ENCODE peak calls at places on chromosomes 4 and X, in four cellular contexts. U is ovary, Q is cardiac muscle cell, W is astrocyte. X is an unnamed sample.

GRCh38 chrX:71846429-71846828 is 64.2 kb upstream of the NHSL2 start:
- DNase-seq in U (no peak), Q (peak), W (peak), X (no peak)

GRCh38 chrX:10395179-10395578 is 225.2 kb downstream of the MID1 start:
- DNase-seq in U (no peak), Q (no peak), W (no peak), X (no peak)

GRCh38 chr4:115219315-115219840 is 106.0 kb upstream of the NDST4 start:
- DNase-seq in U (no peak), Q (no peak), W (no peak), X (no peak)

GRCh38 chr4:1490011-1490905 is 84.0 kb upstream of the NKX1-1 start:
- DNase-seq in U (no peak), Q (no peak), W (no peak), X (no peak)

GRCh38 chr4:183691006-183691405 is 31.9 kb downstream of the TRAPPC11 start:
- DNase-seq in U (no peak), Q (no peak), W (no peak), X (no peak)

GRCh38 chr4:85228264-85228663 is 246.7 kb upstream of the ARHGAP24 start:
- DNase-seq in U (no peak), Q (no peak), W (no peak), X (no peak)

GRCh38 chr4:176920694-176921093 is 128.0 kb upstream of the VEGFC start:
- DNase-seq in U (no peak), Q (peak), W (peak), X (no peak)

GRCh38 chrX:124573458-124573857 is 227.1 kb downstream of the SH2D1A start:
- DNase-seq in U (no peak), Q (peak), W (no peak), X (no peak)

GRCh38 chr4:1371831-1372165 is 24.8 kb downstream of the UVSSA start:
- DNase-seq in U (no peak), Q (no peak), W (no peak), X (no peak)

GRCh38 chrX:97907791-97908190 is 1024.1 kb downstream of the RPA4 start:
- DNase-seq in U (no peak), Q (no peak), W (no peak), X (no peak)

GRCh38 chr4:155629183-155629825 is 37.3 kb upstream of the GUCY1A1 start:
- DNase-seq in U (no peak), Q (peak), W (peak), X (no peak)

GRCh38 chr4:186563761-186564160 is 8.4 kb upstream of the MTNR1A start:
- DNase-seq in U (no peak), Q (no peak), W (no peak), X (no peak)

GRCh38 chr4:78370625-78371372 is 180.8 kb upstream of the ANXA3 start:
- DNase-seq in U (no peak), Q (peak), W (no peak), X (no peak)

GRCh38 chr4:159508917-159509500 is 406.1 kb downstream of the RAPGEF2 start:
- DNase-seq in U (no peak), Q (peak), W (peak), X (no peak)

GRCh38 chrX:44032479-44032878 is 59.3 kb upstream of the NDP start:
- DNase-seq in U (no peak), Q (no peak), W (no peak), X (no peak)

GRCh38 chr4:150244600-150244999 is 166.4 kb downstream of the DCLK2 start:
- DNase-seq in U (no peak), Q (peak), W (peak), X (no peak)

GRCh38 chrX:134501942-134502341 is 42.0 kb downstream of the HPRT1 start:
- DNase-seq in U (no peak), Q (no peak), W (no peak), X (no peak)

GRCh38 chrX:87525771-87526229 is 8.2 kb downstream of the KLHL4 start:
- DNase-seq in U (no peak), Q (peak), W (peak), X (no peak)

GRCh38 chr4:144531841-144532240 is 114.1 kb upstream of the HHIP start:
- DNase-seq in U (no peak), Q (no peak), W (no peak), X (no peak)

GRCh38 chrX:76427560-76428242 is at the start of gene MAGEE1:
- DNase-seq in U (peak), Q (peak), W (peak), X (peak)

GRCh38 chrX:108081110-108081509 is 10.2 kb downstream of the PSMD10 start:
- DNase-seq in U (no peak), Q (no peak), W (no peak), X (no peak)

GRCh38 chr4:125085-125820 is 952 bp downstream of the ZNF718 start:
- DNase-seq in U (no peak), Q (peak), W (peak), X (peak)

GRCh38 chr4:151730003-151730559 is 30.7 kb downstream of the GATB start:
- DNase-seq in U (no peak), Q (no peak), W (peak), X (no peak)

GRCh38 chr4:119750771-119751170 is 122.2 kb upstream of the PDE5A start:
- DNase-seq in U (no peak), Q (no peak), W (peak), X (no peak)

GRCh38 chrX:108464604-108465003 is 25.0 kb downstream of the COL4A5 start:
- DNase-seq in U (no peak), Q (no peak), W (peak), X (peak)

GRCh38 chr4:183905593-183906485 is 732 bp downstream of the STOX2 start:
- DNase-seq in U (peak), Q (peak), W (peak), X (peak)

GRCh38 chr4:176226736-176227135 is 31.4 kb upstream of the SPATA4 start:
- DNase-seq in U (no peak), Q (no peak), W (peak), X (no peak)

GRCh38 chr4:87007345-87008181 is 72.8 kb downstream of the AFF1 start:
- DNase-seq in U (peak), Q (peak), W (peak), X (peak)

GRCh38 chr4:36348403-36348938 is 67.1 kb downstream of the DTHD1 start:
- DNase-seq in U (no peak), Q (no peak), W (no peak), X (no peak)

GRCh38 chr4:8675383-8675782 is 82.8 kb downstream of the CPZ start:
- DNase-seq in U (no peak), Q (peak), W (no peak), X (peak)

GRCh38 chrX:115030635-115031034 is 13.2 kb upstream of the IL13RA2 start:
- DNase-seq in U (no peak), Q (no peak), W (no peak), X (peak)

GRCh38 chrX:75746891-75747639 is 38.0 kb downstream of the MAGEE2 start:
- DNase-seq in U (peak), Q (peak), W (no peak), X (peak)

GRCh38 chr4:76744253-76744921 is 153.6 kb downstream of the SOWAHB start:
- DNase-seq in U (no peak), Q (peak), W (peak), X (no peak)

DNA sequence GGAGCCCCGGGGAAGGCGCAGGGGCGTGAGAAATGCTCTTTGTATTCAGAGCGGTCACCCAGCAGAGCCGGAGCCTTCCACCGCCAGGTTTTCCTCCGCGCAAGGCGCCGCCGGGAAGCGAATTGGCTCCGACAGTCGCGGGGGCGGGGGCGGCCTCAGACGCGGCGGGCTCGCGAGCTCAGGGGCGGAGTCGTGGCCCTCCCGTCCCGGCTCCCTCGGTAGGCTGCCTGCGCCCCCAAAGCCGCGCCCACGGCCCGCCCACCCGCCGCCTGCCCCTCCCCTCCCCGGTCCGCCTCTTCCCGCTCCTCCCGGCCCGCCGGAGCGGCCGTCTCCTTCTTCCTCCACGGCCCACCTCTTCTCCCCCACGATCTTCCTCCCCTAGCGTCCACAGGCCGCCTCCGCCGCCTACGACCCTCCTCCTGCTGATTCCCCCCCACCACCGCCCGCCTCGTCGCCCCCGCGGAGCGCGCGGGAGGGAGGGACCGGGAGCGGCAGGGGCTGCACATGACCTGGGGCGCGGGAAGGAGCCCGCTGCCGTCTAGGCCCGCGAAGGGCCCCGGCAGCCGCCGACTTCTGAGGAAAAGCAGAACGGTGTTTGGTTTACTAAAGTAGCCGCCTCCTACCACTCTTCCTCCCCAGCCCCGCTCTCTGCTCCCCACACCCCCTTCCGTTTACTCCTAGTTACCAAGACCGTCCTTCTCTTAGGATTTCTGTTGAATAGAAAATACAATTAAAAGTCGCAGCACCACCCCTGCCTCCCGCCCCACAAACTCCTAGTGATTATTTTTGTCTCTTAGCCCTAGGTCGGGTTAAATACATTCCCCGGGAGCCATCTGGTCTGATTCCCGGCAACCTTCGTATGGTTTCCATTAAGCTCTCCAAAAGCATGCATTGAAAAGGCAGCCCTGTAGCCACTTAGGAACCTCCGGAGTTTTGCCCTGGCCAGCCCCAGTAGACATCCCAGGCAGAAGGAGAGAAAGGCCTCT is 53.2 kb downstream of the C4orf51 start:
- DNase-seq in U (peak), Q (peak), W (peak), X (peak)
- TF ChIP-seq CTCF in U (peak), Q (no peak), W (no peak), X (no peak)

DNA sequence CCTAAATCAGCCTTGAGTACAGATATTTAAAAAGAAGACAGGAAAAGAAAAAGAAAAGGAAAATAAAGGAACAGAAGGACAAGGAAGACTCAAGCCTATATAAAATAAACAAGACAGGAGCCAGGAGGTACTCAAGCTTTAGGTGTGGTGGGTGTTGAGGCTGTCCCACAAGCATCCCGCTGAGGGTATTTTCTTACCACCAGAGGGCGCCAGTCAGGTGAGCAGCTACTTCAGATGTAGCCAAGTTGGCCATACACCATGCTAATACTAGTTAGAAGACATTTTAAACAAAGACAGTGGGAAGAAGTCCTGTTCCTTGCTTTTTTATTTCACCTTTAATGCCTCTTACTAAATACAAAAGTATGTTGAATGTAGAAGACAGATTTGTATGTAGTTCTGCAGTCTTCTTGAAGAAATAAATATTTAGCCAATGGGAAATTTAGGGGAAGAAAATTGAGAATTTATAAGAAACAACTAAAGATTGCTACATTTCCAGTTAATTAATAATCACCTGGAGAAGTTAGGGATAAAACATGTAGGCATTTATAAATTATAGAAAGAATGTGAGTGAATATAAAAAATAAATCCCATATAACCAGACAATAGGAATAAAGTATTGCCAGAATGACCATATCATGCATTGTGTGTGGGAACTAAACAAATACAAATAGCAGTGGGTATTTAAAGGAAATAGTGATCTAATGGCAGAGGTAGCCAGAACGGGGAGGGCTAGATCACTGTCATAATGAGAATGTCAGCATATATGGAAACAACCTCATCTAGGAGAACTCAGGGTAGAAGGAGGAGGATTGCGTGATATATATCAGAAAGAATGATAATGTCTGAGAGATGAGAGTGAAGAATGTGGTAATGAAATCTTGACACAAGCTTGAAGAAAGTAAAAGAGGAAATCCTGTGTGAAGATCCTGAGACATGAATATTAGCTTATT is 71.0 kb downstream of the MTHFD2L start:
- DNase-seq in U (peak), Q (peak), W (peak), X (peak)
- TF ChIP-seq CTCF in U (no peak), Q (peak), W (peak), X (peak)

GRCh38 chrX:152817082-152817744 is 13.3 kb downstream of the CETN2 start:
- DNase-seq in U (no peak), Q (peak), W (peak), X (peak)
- TF ChIP-seq CTCF in U (no peak), Q (peak), W (peak), X (no peak)

GRCh38 chrX:112669834-112670233 is 9.9 kb downstream of the LHFPL1 start:
- DNase-seq in U (no peak), Q (no peak), W (no peak), X (no peak)
- TF ChIP-seq CTCF in U (no peak), Q (no peak), W (no peak), X (no peak)

DNA sequence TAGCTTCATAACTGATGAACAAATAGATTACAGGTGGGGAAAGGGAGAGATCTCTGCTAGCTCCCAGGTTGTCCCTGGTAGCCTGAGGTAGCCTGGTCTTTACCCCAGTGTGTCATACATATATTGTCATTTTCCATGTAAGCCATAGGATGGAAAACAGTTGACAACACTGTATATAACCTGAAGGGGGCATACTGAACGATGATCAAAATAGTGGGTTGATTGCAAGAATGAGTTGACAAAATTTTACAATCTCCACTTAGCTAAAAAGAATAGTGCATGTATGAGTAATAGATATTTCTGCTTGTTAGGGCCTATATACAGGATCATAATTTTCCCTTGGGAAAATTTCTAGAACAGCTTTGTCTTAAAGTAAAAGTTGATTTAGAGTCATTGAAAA is 304.1 kb upstream of the HAND2 start:
- DNase-seq in U (no peak), Q (peak), W (no peak), X (no peak)
- TF ChIP-seq CTCF in U (no peak), Q (peak), W (no peak), X (no peak)

GRCh38 chrX:16487620-16488380 is 162.2 kb upstream of the S100G start:
- DNase-seq in U (no peak), Q (no peak), W (peak), X (no peak)

GRCh38 chrX:16488959-16489358 is 161.0 kb upstream of the S100G start:
- DNase-seq in U (no peak), Q (no peak), W (peak), X (no peak)

GRCh38 chrX:16479206-16479869 is 170.6 kb upstream of the S100G start:
- DNase-seq in U (no peak), Q (no peak), W (peak), X (no peak)

DNA sequence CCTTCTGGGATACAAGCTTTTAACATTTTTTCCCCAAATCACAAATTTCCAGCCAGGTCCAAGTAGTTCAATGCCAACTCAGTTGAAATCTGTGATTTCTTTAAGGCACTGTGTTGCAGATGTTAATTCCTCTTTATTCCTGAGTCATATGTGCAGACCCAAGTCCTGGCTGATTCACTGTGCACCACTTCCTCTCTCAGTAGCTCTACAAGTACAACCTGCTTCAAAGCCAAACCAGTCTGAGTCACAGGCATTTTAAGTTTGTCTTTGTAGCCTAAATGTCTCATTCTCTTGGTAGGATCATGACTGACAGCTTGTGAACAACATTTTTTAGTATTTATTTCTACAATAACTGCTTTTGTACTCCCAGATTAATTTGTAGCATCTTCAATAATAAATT is 165.6 kb upstream of the S100G start:
- DNase-seq in U (no peak), Q (peak), W (peak), X (no peak)
- TF ChIP-seq CTCF in U (no peak), Q (no peak), W (no peak), X (no peak)

DNA sequence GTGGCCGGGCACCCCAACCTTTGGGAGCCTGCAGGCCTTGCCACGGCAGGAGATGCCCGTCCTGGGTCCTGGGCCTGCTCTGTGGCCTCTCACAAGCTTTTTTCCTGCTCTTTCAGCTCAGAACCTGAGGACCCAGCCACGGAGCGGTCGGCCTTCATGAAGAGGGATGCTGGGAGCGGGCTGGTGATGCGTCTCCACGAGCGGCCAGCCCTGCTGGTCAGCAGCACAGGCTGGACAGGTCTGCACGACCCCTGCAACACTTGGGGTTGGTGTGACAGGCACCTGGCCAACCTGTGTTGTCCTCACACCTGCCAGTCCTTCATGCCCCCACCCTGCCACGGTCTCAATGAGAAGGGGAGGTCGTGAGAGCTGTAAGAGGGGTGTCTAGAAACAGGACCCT is 170.0 kb downstream of the ADRA2C start:
- DNase-seq in U (no peak), Q (no peak), W (no peak), X (no peak)
- TF ChIP-seq CTCF in U (no peak), Q (no peak), W (no peak), X (no peak)

DNA sequence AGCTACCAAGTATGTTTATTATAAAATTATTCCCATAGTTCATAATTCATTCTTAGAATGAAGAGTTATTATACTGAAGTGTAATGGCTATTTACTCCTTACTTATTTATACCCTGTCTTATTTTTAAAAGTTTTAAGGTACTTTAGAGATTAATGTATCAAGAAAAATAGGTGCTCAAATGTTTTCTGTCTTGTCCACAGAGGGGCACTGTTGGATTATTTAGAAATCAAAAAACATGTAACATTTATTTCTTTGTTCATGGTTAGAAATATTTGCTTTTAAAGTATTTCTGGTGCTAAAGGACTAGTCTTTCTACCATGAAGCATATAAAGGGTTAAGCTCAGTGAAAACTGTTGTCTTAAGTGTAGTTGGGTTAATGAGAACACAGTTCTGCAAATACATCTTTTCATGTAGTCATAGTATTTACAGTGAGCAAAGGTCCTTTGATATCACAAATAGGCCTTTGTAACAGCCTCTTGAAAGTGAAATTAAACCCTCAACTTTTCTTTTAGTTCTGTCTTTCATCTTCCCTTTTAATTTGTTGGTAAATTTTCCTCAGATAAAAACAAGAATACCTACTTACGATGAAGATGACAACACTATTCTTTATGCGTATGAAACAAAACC is 7.7 kb downstream of the SCML1 start:
- DNase-seq in U (no peak), Q (peak), W (no peak), X (no peak)
- TF ChIP-seq CTCF in U (no peak), Q (peak), W (peak), X (no peak)

X was measured in thyroid gland.